ENCODE peak calls at places on chromosomes 1 and 21, in six cellular contexts. One of them, this sample, is unnamed.

GRCh38 chr1:186325239-186325638 is 49.8 kb downstream of the TPR start:
- DNase-seq in CD4-positive, alpha-beta T cell: no peak
- DNase-seq in colonic mucosa: no peak
- DNase-seq in neural progenitor cell: peak; percentile 9
- DNase-seq in heart left ventricle: no peak
- DNase-seq in psoas muscle: no peak
- DNase-seq in this sample: no peak

GRCh38 chr1:41619511-41620364 is 135.3 kb upstream of the EDN2 start:
- DNase-seq in CD4-positive, alpha-beta T cell: no peak
- DNase-seq in heart left ventricle: no peak
- DNase-seq in psoas muscle: no peak
- DNase-seq in colonic mucosa: no peak
- DNase-seq in neural progenitor cell: no peak
- DNase-seq in this sample: no peak

GRCh38 chr1:115807723-115808122 is 33.2 kb downstream of the NHLH2 start:
- DNase-seq in heart left ventricle: peak; percentile 48
- DNase-seq in neural progenitor cell: peak; percentile 88
- DNase-seq in CD4-positive, alpha-beta T cell: peak; percentile 15
- DNase-seq in colonic mucosa: peak; percentile 83
- DNase-seq in psoas muscle: no peak
- DNase-seq in this sample: no peak

GRCh38 chr1:193457676-193458075 is 271.3 kb upstream of the B3GALT2 start:
- DNase-seq in neural progenitor cell: no peak
- DNase-seq in heart left ventricle: no peak
- DNase-seq in psoas muscle: no peak
- DNase-seq in colonic mucosa: no peak
- DNase-seq in CD4-positive, alpha-beta T cell: no peak
- DNase-seq in this sample: no peak

GRCh38 chr1:18748435-18748834 is 111.0 kb downstream of the TAS1R2 start:
- DNase-seq in neural progenitor cell: no peak
- DNase-seq in heart left ventricle: no peak
- DNase-seq in psoas muscle: no peak
- DNase-seq in colonic mucosa: peak; percentile 21
- DNase-seq in CD4-positive, alpha-beta T cell: no peak
- DNase-seq in this sample: no peak

GRCh38 chr1:114531094-114531493 is 20.1 kb upstream of the TRIM33 start:
- DNase-seq in heart left ventricle: no peak
- DNase-seq in neural progenitor cell: no peak
- DNase-seq in colonic mucosa: no peak
- DNase-seq in CD4-positive, alpha-beta T cell: no peak
- DNase-seq in psoas muscle: no peak
- DNase-seq in this sample: no peak

GRCh38 chr1:230426246-230427101 is at the start of gene PGBD5:
- DNase-seq in psoas muscle: peak; percentile 85
- DNase-seq in colonic mucosa: peak; percentile 82
- DNase-seq in neural progenitor cell: peak; percentile 95
- DNase-seq in CD4-positive, alpha-beta T cell: peak; percentile 21
- DNase-seq in heart left ventricle: peak; percentile 67
- DNase-seq in this sample: no peak

GRCh38 chr1:153697191-153697872 is 18.8 kb downstream of the NPR1 start:
- DNase-seq in heart left ventricle: peak; percentile 43
- DNase-seq in neural progenitor cell: peak; percentile 21
- DNase-seq in CD4-positive, alpha-beta T cell: no peak
- DNase-seq in colonic mucosa: no peak
- DNase-seq in psoas muscle: peak; percentile 69
- DNase-seq in this sample: no peak

GRCh38 chr1:88200545-88200944 is 483.5 kb upstream of the PKN2 start:
- DNase-seq in colonic mucosa: no peak
- DNase-seq in neural progenitor cell: no peak
- DNase-seq in heart left ventricle: no peak
- DNase-seq in CD4-positive, alpha-beta T cell: no peak
- DNase-seq in psoas muscle: no peak
- DNase-seq in this sample: no peak

GRCh38 chr1:182485861-182486260 is 35.9 kb downstream of the RGSL1 start:
- DNase-seq in CD4-positive, alpha-beta T cell: no peak
- DNase-seq in colonic mucosa: no peak
- DNase-seq in heart left ventricle: no peak
- DNase-seq in psoas muscle: no peak
- DNase-seq in neural progenitor cell: no peak
- DNase-seq in this sample: no peak

GRCh38 chr1:45304311-45305081 is 22.2 kb upstream of the HPDL start:
- DNase-seq in neural progenitor cell: peak; percentile 38
- DNase-seq in psoas muscle: peak; percentile 87
- DNase-seq in CD4-positive, alpha-beta T cell: no peak
- DNase-seq in colonic mucosa: peak; percentile 55
- DNase-seq in heart left ventricle: no peak
- DNase-seq in this sample: no peak

GRCh38 chr1:94118013-94118412 is 2.9 kb downstream of the ABCA4 start:
- DNase-seq in heart left ventricle: no peak
- DNase-seq in colonic mucosa: no peak
- DNase-seq in psoas muscle: no peak
- DNase-seq in neural progenitor cell: no peak
- DNase-seq in CD4-positive, alpha-beta T cell: no peak
- DNase-seq in this sample: no peak

GRCh38 chr21:25916226-25916625 is 181.5 kb downstream of the GABPA start:
- DNase-seq in psoas muscle: no peak
- DNase-seq in CD4-positive, alpha-beta T cell: no peak
- DNase-seq in neural progenitor cell: no peak
- DNase-seq in colonic mucosa: no peak
- DNase-seq in heart left ventricle: no peak
- DNase-seq in this sample: no peak

GRCh38 chr1:116092752-116093489 is 18.3 kb upstream of the MAB21L3 start:
- DNase-seq in psoas muscle: no peak
- DNase-seq in heart left ventricle: no peak
- DNase-seq in neural progenitor cell: no peak
- DNase-seq in colonic mucosa: no peak
- DNase-seq in CD4-positive, alpha-beta T cell: no peak
- DNase-seq in this sample: no peak

GRCh38 chr1:116574581-116575291 is 3.9 kb upstream of the CD58 start:
- DNase-seq in CD4-positive, alpha-beta T cell: peak; percentile 47
- DNase-seq in colonic mucosa: peak; percentile 69
- DNase-seq in heart left ventricle: peak; percentile 61
- DNase-seq in neural progenitor cell: peak; percentile 76
- DNase-seq in psoas muscle: peak; percentile 66
- DNase-seq in this sample: no peak

GRCh38 chr1:203800001-203800400 is 4.6 kb downstream of the ZBED6 start:
- DNase-seq in colonic mucosa: no peak
- DNase-seq in neural progenitor cell: no peak
- DNase-seq in heart left ventricle: no peak
- DNase-seq in CD4-positive, alpha-beta T cell: no peak
- DNase-seq in psoas muscle: no peak
- DNase-seq in this sample: no peak

GRCh38 chr21:36628096-36628495 is 70.8 kb upstream of the SIM2 start:
- DNase-seq in neural progenitor cell: no peak
- DNase-seq in colonic mucosa: no peak
- DNase-seq in heart left ventricle: no peak
- DNase-seq in psoas muscle: no peak
- DNase-seq in CD4-positive, alpha-beta T cell: no peak
- DNase-seq in this sample: no peak

GRCh38 chr1:71438626-71439025 is 357.8 kb upstream of the ZRANB2 start:
- DNase-seq in heart left ventricle: no peak
- DNase-seq in colonic mucosa: no peak
- DNase-seq in neural progenitor cell: no peak
- DNase-seq in CD4-positive, alpha-beta T cell: no peak
- DNase-seq in psoas muscle: no peak
- DNase-seq in this sample: no peak

GRCh38 chr1:231126181-231126580 is 35.7 kb upstream of the TRIM67 start:
- DNase-seq in neural progenitor cell: no peak
- DNase-seq in CD4-positive, alpha-beta T cell: no peak
- DNase-seq in heart left ventricle: no peak
- DNase-seq in psoas muscle: no peak
- DNase-seq in colonic mucosa: no peak
- DNase-seq in this sample: no peak

GRCh38 chr1:183186820-183187219 is 756 bp downstream of the LAMC2 start:
- DNase-seq in CD4-positive, alpha-beta T cell: no peak
- DNase-seq in neural progenitor cell: no peak
- DNase-seq in psoas muscle: no peak
- DNase-seq in colonic mucosa: no peak
- DNase-seq in heart left ventricle: no peak
- DNase-seq in this sample: no peak

GRCh38 chr1:58432813-58433668 is 113.5 kb downstream of the OMA1 start:
- DNase-seq in psoas muscle: no peak
- DNase-seq in neural progenitor cell: peak; percentile 92
- DNase-seq in CD4-positive, alpha-beta T cell: no peak
- DNase-seq in heart left ventricle: no peak
- DNase-seq in colonic mucosa: no peak
- DNase-seq in this sample: no peak

GRCh38 chr1:154325583-154326545 is 539 bp downstream of the ATP8B2 start:
- DNase-seq in heart left ventricle: peak; percentile 79
- DNase-seq in neural progenitor cell: peak; percentile 92
- DNase-seq in psoas muscle: peak; percentile 76
- DNase-seq in CD4-positive, alpha-beta T cell: peak; percentile 28
- DNase-seq in colonic mucosa: peak; percentile 69
- DNase-seq in this sample: no peak

GRCh38 chr21:44006656-44007055 is 5.5 kb upstream of the TRAPPC10 start:
- DNase-seq in CD4-positive, alpha-beta T cell: no peak
- DNase-seq in psoas muscle: no peak
- DNase-seq in neural progenitor cell: no peak
- DNase-seq in heart left ventricle: peak; percentile 63
- DNase-seq in colonic mucosa: no peak
- DNase-seq in this sample: no peak

GRCh38 chr1:235015291-235015990 is 113.2 kb downstream of the TOMM20 start:
- DNase-seq in psoas muscle: no peak
- DNase-seq in heart left ventricle: no peak
- DNase-seq in colonic mucosa: no peak
- DNase-seq in CD4-positive, alpha-beta T cell: no peak
- DNase-seq in neural progenitor cell: no peak
- DNase-seq in this sample: no peak

GRCh38 chr1:1599030-1599916 is 662 bp downstream of the FNDC10 start:
- DNase-seq in neural progenitor cell: peak; percentile 78
- DNase-seq in psoas muscle: peak; percentile 55
- DNase-seq in colonic mucosa: no peak
- DNase-seq in heart left ventricle: no peak
- DNase-seq in CD4-positive, alpha-beta T cell: peak; percentile 42
- DNase-seq in this sample: no peak

GRCh38 chr1:19971657-19972056 is 7.8 kb downstream of the PLA2G2A start:
- DNase-seq in heart left ventricle: no peak
- DNase-seq in psoas muscle: no peak
- DNase-seq in colonic mucosa: no peak
- DNase-seq in neural progenitor cell: no peak
- DNase-seq in CD4-positive, alpha-beta T cell: no peak
- DNase-seq in this sample: no peak
- H3K27ac ChIP-seq in heart left ventricle: no peak overlapping the region
- H3K27ac ChIP-seq in psoas muscle: no peak overlapping the region
- H3K27ac ChIP-seq in colonic mucosa: no peak overlapping the region
- H3K27ac ChIP-seq in neural progenitor cell: no peak overlapping the region
- H3K27ac ChIP-seq in CD4-positive, alpha-beta T cell: no peak overlapping the region
- H3K27ac ChIP-seq in this sample: no peak overlapping the region

DNA sequence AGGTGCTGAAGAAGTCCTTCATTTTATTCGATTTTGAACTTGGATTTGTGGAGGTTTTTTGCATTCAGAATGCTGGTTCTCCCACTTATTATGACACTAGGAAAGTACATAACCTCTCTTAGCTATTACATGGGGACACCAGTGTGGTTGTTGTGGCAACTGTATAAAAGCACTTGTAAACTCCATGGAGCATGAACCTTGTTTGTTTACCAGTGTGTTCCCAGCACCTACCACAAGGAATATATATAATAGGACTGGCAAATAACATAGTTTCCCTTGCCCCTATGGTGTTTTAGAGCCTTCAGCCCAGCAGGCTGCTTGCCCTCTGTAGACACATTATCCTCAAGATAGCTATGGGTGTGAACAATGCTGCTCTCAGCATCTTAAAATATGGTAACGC is 43.1 kb downstream of the RASSF5 start:
- DNase-seq in CD4-positive, alpha-beta T cell: no peak
- DNase-seq in psoas muscle: no peak
- DNase-seq in colonic mucosa: no peak
- DNase-seq in heart left ventricle: no peak
- DNase-seq in neural progenitor cell: no peak
- DNase-seq in this sample: no peak
- TF ChIP-seq CTCF in CD4-positive, alpha-beta T cell: no peak
- TF ChIP-seq CTCF in psoas muscle: no peak
- TF ChIP-seq CTCF in colonic mucosa: no peak
- TF ChIP-seq CTCF in heart left ventricle: no peak
- TF ChIP-seq CTCF in neural progenitor cell: no peak
- TF ChIP-seq CTCF in this sample: no peak

GRCh38 chr1:37137018-37137417 is 102.7 kb upstream of the GRIK3 start:
- DNase-seq in psoas muscle: no peak
- DNase-seq in CD4-positive, alpha-beta T cell: no peak
- DNase-seq in heart left ventricle: no peak
- DNase-seq in neural progenitor cell: no peak
- DNase-seq in colonic mucosa: no peak
- DNase-seq in this sample: no peak
- H3K27me3 ChIP-seq in psoas muscle: peaks cover 2% of the 10 kb centered on the region
- H3K27me3 ChIP-seq in CD4-positive, alpha-beta T cell: no peaks in the 10 kb centered on the region
- H3K27me3 ChIP-seq in heart left ventricle: peaks cover 11% of the 10 kb centered on the region
- H3K27me3 ChIP-seq in neural progenitor cell: no peaks in the 10 kb centered on the region
- H3K27me3 ChIP-seq in colonic mucosa: no peaks in the 10 kb centered on the region
- H3K27me3 ChIP-seq in this sample: peaks cover 18% of the 10 kb centered on the region

DNA sequence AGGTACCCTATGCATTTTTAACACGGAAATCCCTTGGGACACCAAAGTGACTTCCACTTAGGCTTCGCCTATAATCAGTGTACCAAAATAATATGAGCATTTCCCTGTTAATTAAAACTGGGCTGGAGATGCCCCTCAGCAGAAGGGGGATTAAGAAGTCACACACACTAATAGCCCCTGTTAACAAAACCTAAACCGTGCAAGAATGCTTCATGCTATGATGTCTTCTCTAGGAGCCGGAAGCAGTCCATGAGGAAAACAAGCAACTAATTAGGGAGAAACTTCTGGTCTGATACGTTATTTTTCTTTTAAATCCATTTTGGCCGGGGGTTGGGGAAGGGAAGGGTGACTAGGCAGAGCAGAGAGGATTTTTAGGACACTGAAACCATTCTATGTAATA is 123.4 kb downstream of the ESRRG start:
- DNase-seq in psoas muscle: no peak
- DNase-seq in heart left ventricle: no peak
- DNase-seq in CD4-positive, alpha-beta T cell: no peak
- DNase-seq in colonic mucosa: no peak
- DNase-seq in neural progenitor cell: peak; percentile 53
- DNase-seq in this sample: no peak
- H3K27ac ChIP-seq in psoas muscle: peak overlapping the region; percentile 91
- H3K27ac ChIP-seq in heart left ventricle: peak overlapping the region; percentile 89
- H3K27ac ChIP-seq in CD4-positive, alpha-beta T cell: no peak overlapping the region
- H3K27ac ChIP-seq in colonic mucosa: no peak overlapping the region
- H3K27ac ChIP-seq in neural progenitor cell: peak overlapping the region; percentile 9
- H3K27ac ChIP-seq in this sample: no peak overlapping the region

GRCh38 chr1:205749826-205750682 is at the start of gene NUCKS1:
- DNase-seq in neural progenitor cell: peak; percentile 99
- DNase-seq in colonic mucosa: peak; percentile 98
- DNase-seq in heart left ventricle: peak; percentile 99
- DNase-seq in psoas muscle: peak; percentile 99
- DNase-seq in CD4-positive, alpha-beta T cell: peak; percentile 98
- DNase-seq in this sample: peak; percentile 98
- TF ChIP-seq CTCF in neural progenitor cell: peak; percentile 25
- TF ChIP-seq CTCF in colonic mucosa: no peak
- TF ChIP-seq CTCF in heart left ventricle: no peak
- TF ChIP-seq CTCF in psoas muscle: peak; percentile 23
- TF ChIP-seq CTCF in CD4-positive, alpha-beta T cell: no peak
- TF ChIP-seq CTCF in this sample: no peak

GRCh38 chr1:199704231-199704630 is 323.3 kb upstream of the NR5A2 start:
- DNase-seq in heart left ventricle: no peak
- DNase-seq in neural progenitor cell: no peak
- DNase-seq in colonic mucosa: no peak
- DNase-seq in CD4-positive, alpha-beta T cell: no peak
- DNase-seq in psoas muscle: no peak
- DNase-seq in this sample: no peak
- H3K27me3 ChIP-seq in heart left ventricle: no peaks in the 10 kb centered on the region
- H3K27me3 ChIP-seq in neural progenitor cell: no peaks in the 10 kb centered on the region
- H3K27me3 ChIP-seq in colonic mucosa: no peaks in the 10 kb centered on the region
- H3K27me3 ChIP-seq in CD4-positive, alpha-beta T cell: no peaks in the 10 kb centered on the region
- H3K27me3 ChIP-seq in psoas muscle: no peaks in the 10 kb centered on the region
- H3K27me3 ChIP-seq in this sample: no peaks in the 10 kb centered on the region

This sample was measured in RWPE2.